ENCODE peak calls at places on chromosomes 6 and 20, in eight cellular contexts. U, G, Z, T, A, R, M and S are unnamed samples.
A peak's percentile ranks its signal among the peaks of the same experiment; 100 is the strongest.

GRCh38 chr6:128882991-128883571 is at the start of gene LAMA2:
- DNase-seq in Z (peak; percentile 85), R (no peak), A (peak; percentile 89), M (peak; percentile 76), U (peak; percentile 87), G (peak; percentile 19), T (peak; percentile 72), S (peak; percentile 75)

GRCh38 chr6:144007779-144008500 is at the start of gene PLAGL1:
- DNase-seq in G (peak; percentile 47), R (peak; percentile 70), M (peak; percentile 65), U (peak; percentile 82), Z (peak; percentile 74), A (peak; percentile 83), T (peak; percentile 68), S (peak; percentile 38)

GRCh38 chr20:12321746-12322145 is 404.1 kb downstream of the BTBD3 start:
- DNase-seq in A (no peak), T (no peak), Z (no peak), R (no peak), U (no peak), G (no peak), M (no peak), S (no peak)

GRCh38 chr6:6918216-6918983 is 189.4 kb upstream of the RREB1 start:
- DNase-seq in M (peak; percentile 76), U (peak; percentile 69), T (no peak), Z (no peak), A (peak; percentile 83), R (peak; percentile 75), G (peak; percentile 76), S (no peak)

GRCh38 chr20:51946581-51946980 is 144.3 kb upstream of the SALL4 start:
- DNase-seq in G (no peak), A (peak; percentile 73), R (no peak), U (peak; percentile 69), M (no peak), Z (no peak), T (no peak), S (no peak)

GRCh38 chr20:54208492-54209044 is 681 bp downstream of the PFDN4 start:
- DNase-seq in R (peak; percentile 59), M (peak; percentile 68), Z (peak; percentile 45), G (peak; percentile 53), T (no peak), U (peak; percentile 40), A (peak; percentile 36), S (no peak)

GRCh38 chr6:148678682-148679081 is 68.1 kb upstream of the UST start:
- DNase-seq in M (no peak), Z (no peak), A (no peak), T (no peak), G (no peak), R (no peak), U (no peak), S (no peak)

GRCh38 chr20:20395856-20396600 is 28.1 kb downstream of the INSM1 start:
- DNase-seq in U (no peak), T (no peak), R (no peak), Z (peak; percentile 29), G (peak; percentile 27), M (no peak), A (no peak), S (no peak)

GRCh38 chr20:37220255-37220654 is 40.9 kb upstream of the MROH8 start:
- DNase-seq in U (no peak), Z (no peak), R (no peak), A (no peak), M (no peak), T (no peak), G (no peak), S (no peak)

GRCh38 chr20:62709537-62709905 is 885 bp downstream of the NTSR1 start:
- DNase-seq in T (no peak), R (no peak), G (no peak), M (no peak), A (no peak), U (no peak), Z (no peak), S (no peak)

GRCh38 chr20:62706857-62707256 is 1.8 kb upstream of the NTSR1 start:
- DNase-seq in Z (no peak), G (no peak), T (no peak), U (no peak), M (no peak), R (no peak), A (no peak), S (no peak)

GRCh38 chr20:62708591-62709536 is at the start of gene NTSR1:
- DNase-seq in G (peak; percentile 17), T (no peak), A (no peak), M (peak; percentile 9), R (no peak), U (no peak), Z (peak; percentile 73), S (peak; percentile 54)

GRCh38 chr20:62707281-62707941 is 1.2 kb upstream of the NTSR1 start:
- DNase-seq in M (no peak), G (no peak), U (no peak), R (peak; percentile 15), A (no peak), Z (no peak), T (no peak), S (peak; percentile 37)

DNA sequence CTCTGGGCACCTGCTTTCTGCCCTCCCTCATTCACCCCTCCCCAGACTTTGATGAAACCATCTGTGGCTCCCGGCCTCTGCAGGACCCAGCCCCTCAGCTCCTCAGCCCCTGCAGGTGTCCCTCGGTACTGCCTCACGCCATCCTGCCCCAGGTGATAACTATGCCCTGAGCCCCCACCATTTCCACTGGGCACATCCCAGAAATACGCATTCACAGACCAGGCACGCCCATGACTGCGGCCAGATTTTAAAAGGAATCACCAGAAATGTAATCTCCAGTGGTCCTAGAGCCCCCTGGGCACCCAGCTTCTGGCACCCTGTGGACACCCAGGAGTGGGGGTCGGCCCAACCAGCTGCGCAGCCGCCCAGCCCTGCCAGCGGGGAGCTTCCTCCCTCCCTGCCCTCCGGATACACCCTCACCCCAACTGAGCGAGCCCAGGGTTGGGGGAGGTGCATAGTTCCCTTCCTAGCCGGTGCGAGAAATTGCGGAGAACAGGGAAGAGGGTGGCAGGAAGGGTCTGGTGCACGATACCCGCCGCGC is 585 bp upstream of the NTSR1 start:
- DNase-seq in A (no peak), R (peak; percentile 56), M (no peak), G (peak; percentile 11), Z (peak; percentile 87), T (no peak), U (no peak), S (peak; percentile 73)
- TF ChIP-seq CTCF in A (peak; percentile 22), R (peak; percentile 56), M (peak; percentile 37), G (peak; percentile 46), Z (peak; percentile 47), T (no peak), U (peak; percentile 20), S (peak; percentile 81)

GRCh38 chr6:27500177-27500576 is 27.3 kb upstream of the ZNF184 start:
- DNase-seq in Z (peak; percentile 62), T (no peak), R (no peak), A (no peak), U (no peak), G (no peak), M (no peak), S (no peak)

GRCh38 chr6:27492776-27493175 is 19.9 kb upstream of the ZNF184 start:
- DNase-seq in Z (no peak), G (no peak), U (no peak), R (no peak), M (no peak), A (no peak), T (no peak), S (no peak)

GRCh38 chr6:27494103-27494502 is 21.2 kb upstream of the ZNF184 start:
- DNase-seq in U (no peak), M (no peak), A (no peak), T (no peak), Z (no peak), G (no peak), R (no peak), S (no peak)

GRCh38 chr6:27494987-27495385 is 22.1 kb upstream of the ZNF184 start:
- DNase-seq in T (no peak), M (no peak), A (no peak), G (peak; percentile 16), U (no peak), Z (no peak), R (no peak), S (no peak)

GRCh38 chr6:27495386-27496135 is 22.7 kb upstream of the ZNF184 start:
- DNase-seq in M (peak; percentile 92), R (peak; percentile 41), U (peak; percentile 80), G (peak; percentile 79), Z (peak; percentile 91), T (no peak), A (peak; percentile 79), S (peak; percentile 65)
- TF ChIP-seq CTCF in M (no peak), R (no peak), U (peak; percentile 30), G (no peak), Z (peak; percentile 40), T (no peak), A (no peak), S (no peak)

GRCh38 chr20:1134355-1134754 is 16.0 kb downstream of the PSMF1 start:
- DNase-seq in T (no peak), G (no peak), U (no peak), Z (no peak), A (no peak), M (no peak), R (no peak), S (no peak)

GRCh38 chr20:1134836-1135235 is 16.4 kb downstream of the PSMF1 start:
- DNase-seq in U (no peak), M (no peak), Z (no peak), A (no peak), G (no peak), T (no peak), R (no peak), S (no peak)

GRCh38 chr20:1137236-1137635 is 18.8 kb downstream of the PSMF1 start:
- DNase-seq in A (no peak), Z (no peak), U (no peak), T (no peak), M (no peak), G (no peak), R (no peak), S (no peak)
- TF ChIP-seq CTCF in A (no peak), Z (no peak), U (no peak), T (no peak), M (no peak), G (no peak), R (no peak), S (no peak)

DNA sequence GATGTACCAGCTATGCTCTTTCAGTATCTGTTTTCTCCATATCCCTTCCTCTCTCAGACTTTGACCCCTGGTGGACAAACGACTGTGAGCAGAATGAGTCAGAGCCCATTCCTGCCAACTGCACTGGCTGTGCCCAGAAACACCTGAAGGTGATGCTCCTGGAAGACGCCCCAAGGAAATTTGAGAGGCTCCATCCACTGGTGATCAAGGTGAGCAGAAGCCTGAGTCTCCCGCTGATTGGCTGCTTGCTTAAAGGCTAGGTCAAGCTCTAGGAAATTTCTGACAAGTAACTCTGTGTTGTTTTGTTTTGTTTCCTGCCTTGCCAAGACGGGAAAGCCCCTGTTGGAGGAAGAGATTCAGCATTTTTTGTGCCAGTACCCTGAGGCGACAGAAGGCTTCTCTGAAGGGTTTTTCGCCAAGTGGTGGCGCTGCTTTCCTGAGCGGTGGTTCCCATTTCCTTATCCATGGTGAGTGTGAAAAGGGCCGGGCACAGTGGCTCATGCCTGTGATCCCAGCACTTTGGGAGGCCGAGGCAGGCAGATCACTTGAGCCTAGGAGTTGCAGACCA is 28.6 kb downstream of the C6orf89 start:
- DNase-seq in U (peak; percentile 42), Z (peak; percentile 90), M (peak; percentile 34), G (peak; percentile 96), T (peak; percentile 62), A (no peak), R (peak; percentile 99), S (peak; percentile 26)
- TF ChIP-seq CTCF in U (peak; percentile 41), Z (peak; percentile 84), M (peak; percentile 45), G (peak; percentile 42), T (no peak), A (peak; percentile 21), R (peak; percentile 63), S (no peak)